ENCODE peak calls at places on chromosomes 4 and X, in ten cellular contexts. Z, P, K, X, E, A, M, J, S and U are unnamed samples.

GRCh38 chrX:81355436-81355835 is 153.5 kb downstream of the SH3BGRL start:
- DNase-seq in Z (no peak), X (no peak), S (no peak), K (no peak), J (no peak), A (no peak), E (no peak), M (no peak), P (no peak), U (no peak)

GRCh38 chrX:153922932-153923857 is 2.9 kb downstream of the ARHGAP4 start:
- DNase-seq in A (no peak), Z (no peak), K (peak), S (no peak), M (peak), E (peak), J (no peak), P (peak), X (peak), U (no peak)

GRCh38 chrX:64842492-64842891 is 133.8 kb downstream of the ZC4H2 start:
- DNase-seq in A (no peak), K (no peak), M (no peak), Z (no peak), S (peak), E (no peak), X (no peak), P (no peak), J (peak), U (no peak)

GRCh38 chr4:40736910-40737309 is 12.8 kb upstream of the NSUN7 start:
- DNase-seq in X (peak), A (no peak), P (no peak), S (peak), M (peak), E (peak), Z (no peak), J (peak), K (no peak), U (no peak)

GRCh38 chrX:18424482-18425198 is 768 bp upstream of the CDKL5 start:
- DNase-seq in X (no peak), S (peak), E (peak), P (no peak), J (peak), K (peak), Z (no peak), A (no peak), M (peak), U (no peak)

GRCh38 chrX:74351760-74352159 is 47.8 kb downstream of the ZCCHC13 start:
- DNase-seq in K (no peak), S (no peak), J (no peak), M (peak), P (no peak), Z (no peak), A (no peak), X (no peak), E (no peak), U (no peak)

GRCh38 chr4:62544428-62544827 is 1344.3 kb downstream of the ADGRL3 start:
- DNase-seq in E (peak), M (peak), A (no peak), Z (no peak), K (no peak), X (no peak), J (no peak), P (no peak), S (no peak), U (no peak)

GRCh38 chr4:139973015-139973414 is 181.0 kb downstream of the MAML3 start:
- DNase-seq in J (no peak), S (no peak), Z (no peak), A (no peak), M (peak), E (no peak), K (no peak), X (no peak), P (no peak), U (no peak)

GRCh38 chr4:3703343-3703676 is 62.9 kb upstream of the ADRA2C start:
- DNase-seq in X (no peak), S (no peak), E (no peak), P (no peak), J (no peak), M (no peak), Z (no peak), A (no peak), K (no peak), U (no peak)

GRCh38 chrX:115093206-115093605 is 75.8 kb upstream of the IL13RA2 start:
- DNase-seq in P (no peak), A (no peak), M (no peak), J (no peak), K (no peak), X (no peak), S (no peak), E (no peak), Z (no peak), U (no peak)

GRCh38 chr4:8067274-8067936 is 91.2 kb downstream of the ABLIM2 start:
- DNase-seq in Z (no peak), M (no peak), J (no peak), E (no peak), K (peak), S (no peak), X (no peak), A (no peak), P (no peak), U (no peak)

GRCh38 chrX:31036895-31037294 is 34.9 kb downstream of the FTHL17 start:
- DNase-seq in P (peak), Z (no peak), M (peak), A (no peak), S (peak), E (peak), J (peak), K (peak), X (no peak), U (no peak)

GRCh38 chr4:9971711-9972110 is 49.6 kb downstream of the SLC2A9 start:
- DNase-seq in M (no peak), S (no peak), E (no peak), Z (no peak), A (no peak), P (no peak), J (no peak), X (no peak), K (no peak), U (no peak)

GRCh38 chr4:26031704-26032103 is 117.7 kb downstream of the SMIM20 start:
- DNase-seq in K (no peak), M (no peak), J (no peak), S (no peak), A (no peak), Z (no peak), E (no peak), X (no peak), P (no peak), U (no peak)

GRCh38 chrX:134255555-134255954 is 18.6 kb downstream of the CCDC160 start:
- DNase-seq in E (no peak), P (no peak), M (no peak), X (no peak), Z (no peak), J (no peak), S (no peak), A (no peak), K (no peak), U (no peak)

GRCh38 chrX:119095936-119096335 is 23.1 kb downstream of the CT47C1 start:
- DNase-seq in Z (no peak), S (no peak), M (no peak), J (no peak), E (no peak), X (no peak), K (no peak), A (no peak), P (no peak), U (no peak)

GRCh38 chrX:95823796-95824195 is 860.8 kb upstream of the DIAPH2 start:
- DNase-seq in A (no peak), P (no peak), S (no peak), M (no peak), Z (no peak), E (no peak), X (no peak), K (no peak), J (no peak), U (no peak)

GRCh38 chr4:766152-766515 is 59.8 kb downstream of the CPLX1 start:
- DNase-seq in E (peak), A (no peak), Z (peak), M (peak), J (no peak), P (peak), K (no peak), S (no peak), X (no peak), U (no peak)

GRCh38 chr4:156137971-156138581 is 184.4 kb upstream of the CTSO start:
- DNase-seq in P (no peak), S (no peak), J (no peak), Z (no peak), X (no peak), A (no peak), K (no peak), M (no peak), E (no peak), U (no peak)

GRCh38 chr4:7524064-7524682 is 89.4 kb upstream of the PSAPL1 start:
- DNase-seq in K (no peak), J (no peak), M (no peak), P (no peak), Z (no peak), S (no peak), E (no peak), X (no peak), A (no peak), U (no peak)

GRCh38 chr4:7588002-7588401 is 153.3 kb upstream of the PSAPL1 start:
- DNase-seq in P (no peak), K (no peak), A (no peak), E (no peak), X (no peak), J (no peak), M (no peak), S (no peak), Z (no peak), U (no peak)